ENCODE peak calls at places on chromosomes 13 and 19, in four cellular contexts. H is AG04450, I is cardiac muscle cell, N is upper lobe of left lung. F is an unnamed sample.

GRCh38 chr13:91714726-91715334 is 316.4 kb downstream of the GPC5 start:
- DNase-seq in H (no peak), N (no peak), I (no peak), F (no peak)

GRCh38 chr13:46507978-46508377 is 45.0 kb upstream of the LRCH1 start:
- DNase-seq in I (no peak), N (no peak), H (no peak), F (no peak)

GRCh38 chr13:37319041-37319443 is 213.6 kb upstream of the CSNK1A1L start:
- DNase-seq in N (no peak), I (no peak), H (peak), F (no peak)

GRCh38 chr13:97433727-97434416 is at the start of gene RAP2A:
- DNase-seq in N (peak), H (peak), I (peak), F (peak)

GRCh38 chr19:12837225-12837624 is 1.1 kb upstream of the MAST1 start:
- DNase-seq in H (no peak), N (no peak), I (no peak), F (no peak)

GRCh38 chr19:34712606-34713261 is 21.3 kb upstream of the ZNF181 start:
- DNase-seq in H (peak), I (peak), N (no peak), F (no peak)

GRCh38 chr19:19642506-19643157 is 825 bp downstream of the GMIP start:
- DNase-seq in I (peak), N (no peak), H (no peak), F (no peak)

GRCh38 chr19:30171138-30171635 is 201.0 kb upstream of the ZNF536 start:
- DNase-seq in H (no peak), N (no peak), I (no peak), F (no peak)

GRCh38 chr13:62643007-62643483 is 1227.4 kb upstream of the PCDH20 start:
- DNase-seq in I (no peak), N (no peak), H (no peak), F (no peak)

GRCh38 chr19:5789201-5789795 is 1.7 kb downstream of the DUS3L start:
- DNase-seq in N (peak), I (no peak), H (no peak), F (no peak)

GRCh38 chr19:48633148-48634035 is 3.8 kb downstream of the DBP start:
- DNase-seq in H (no peak), I (no peak), N (no peak), F (no peak)

GRCh38 chr19:11111771-11112144 is 22.5 kb downstream of the LDLR start:
- DNase-seq in H (no peak), I (no peak), N (no peak), F (no peak)

GRCh38 chr13:41465215-41465907 is 8.0 kb downstream of the RGCC start:
- DNase-seq in N (no peak), H (peak), I (peak), F (peak)

GRCh38 chr19:44156475-44156874 is 8.4 kb upstream of the ZNF226 start:
- DNase-seq in H (no peak), N (no peak), I (no peak), F (no peak)

GRCh38 chr13:84649853-84650252 is 767.6 kb upstream of the SLITRK1 start:
- DNase-seq in H (no peak), N (no peak), I (no peak), F (no peak)

GRCh38 chr13:106087201-106087600 is 448.3 kb downstream of the EFNB2 start:
- DNase-seq in H (no peak), I (no peak), N (no peak), F (no peak)

GRCh38 chr19:2353895-2354592 is 6.0 kb upstream of the TMPRSS9 start:
- DNase-seq in N (peak), I (no peak), H (no peak), F (no peak)

GRCh38 chr13:95254341-95254740 is 46.9 kb downstream of the ABCC4 start:
- DNase-seq in I (no peak), N (no peak), H (no peak), F (no peak)

GRCh38 chr19:20964798-20965197 is 41.7 kb downstream of the ZNF85 start:
- DNase-seq in H (no peak), I (no peak), N (no peak), F (no peak)

GRCh38 chr19:55369651-55370304 is 485 bp downstream of the IL11 start:
- DNase-seq in I (peak), N (peak), H (peak), F (no peak)

GRCh38 chr13:60765700-60766411 is 368.8 kb downstream of the TDRD3 start:
- DNase-seq in N (no peak), I (peak), H (no peak), F (no peak)
- H3K27ac ChIP-seq in N (no peak), I (peak), H (no peak), F (no peak)

GRCh38 chr13:38733146-38733545 is 46.3 kb downstream of the FREM2 start:
- DNase-seq in H (no peak), N (no peak), I (no peak), F (no peak)
- H3K27ac ChIP-seq in H (no peak), N (no peak), I (no peak), F (no peak)

GRCh38 chr13:99610702-99611289 is 109.5 kb downstream of the TM9SF2 start:
- DNase-seq in H (no peak), I (no peak), N (no peak), F (no peak)

GRCh38 chr13:99608345-99608744 is 107.1 kb downstream of the TM9SF2 start:
- DNase-seq in I (no peak), N (peak), H (no peak), F (no peak)

GRCh38 chr13:99604636-99605035 is 103.4 kb downstream of the TM9SF2 start:
- DNase-seq in I (no peak), N (no peak), H (no peak), F (no peak)

GRCh38 chr13:99605417-99606321 is 104.4 kb downstream of the TM9SF2 start:
- DNase-seq in N (peak), H (no peak), I (peak), F (peak)

DNA sequence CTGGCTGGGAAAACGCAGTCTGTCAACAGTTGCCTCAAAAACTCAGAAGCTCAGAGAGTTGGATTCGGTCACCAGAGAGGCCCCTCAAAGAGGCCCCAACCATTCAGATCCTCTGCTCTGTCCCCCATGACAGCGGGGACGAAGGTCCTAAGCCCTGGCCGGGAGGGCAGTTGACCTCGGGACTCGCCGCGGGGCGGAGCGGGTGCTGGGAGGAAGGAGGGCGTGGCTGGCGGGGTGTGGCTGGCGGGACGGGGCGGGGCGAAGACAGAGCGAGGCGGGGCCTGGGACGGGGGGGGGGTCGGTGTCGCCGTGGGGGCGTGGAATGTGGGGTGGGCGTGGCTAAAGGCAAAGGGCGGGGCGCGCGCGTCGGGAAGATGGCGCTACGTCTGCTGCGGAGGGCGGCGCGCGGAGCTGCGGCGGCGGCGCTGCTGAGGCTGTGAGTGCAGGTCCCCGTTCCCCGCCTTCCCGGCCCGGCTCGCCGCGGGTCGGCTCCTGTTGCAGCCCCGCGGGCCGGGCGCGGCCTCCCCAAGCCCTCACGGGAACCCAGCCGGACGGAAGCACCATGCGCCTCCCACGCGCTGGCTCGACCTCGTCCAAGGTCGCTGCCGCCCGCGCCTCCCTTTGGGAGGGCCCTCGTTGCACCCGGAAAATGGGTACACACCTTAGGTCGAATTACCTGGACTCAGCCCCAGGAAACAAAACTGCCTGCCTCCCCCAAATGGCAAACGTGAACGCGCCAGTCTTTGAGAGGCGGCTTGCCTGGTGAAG is 105.2 kb downstream of the TM9SF2 start:
- DNase-seq in N (peak), H (peak), I (peak), F (peak)
- H3K27ac ChIP-seq in N (peak), H (no peak), I (peak), F (peak)

GRCh38 chr13:111046590-111047141 is 68.4 kb upstream of the ARHGEF7 start:
- DNase-seq in I (peak), N (no peak), H (peak), F (peak)

GRCh38 chr13:111049791-111050538 is 65.1 kb upstream of the ARHGEF7 start:
- DNase-seq in H (no peak), I (peak), N (no peak), F (no peak)

GRCh38 chr13:111048387-111048786 is 66.7 kb upstream of the ARHGEF7 start:
- DNase-seq in H (no peak), N (no peak), I (no peak), F (no peak)

GRCh38 chr13:111045170-111045569 is 69.9 kb upstream of the ARHGEF7 start:
- DNase-seq in N (no peak), I (no peak), H (no peak), F (no peak)

GRCh38 chr13:111047326-111047725 is 67.8 kb upstream of the ARHGEF7 start:
- DNase-seq in N (no peak), I (no peak), H (no peak), F (no peak)
- H3K27ac ChIP-seq in N (peak), I (no peak), H (no peak), F (peak)

DNA sequence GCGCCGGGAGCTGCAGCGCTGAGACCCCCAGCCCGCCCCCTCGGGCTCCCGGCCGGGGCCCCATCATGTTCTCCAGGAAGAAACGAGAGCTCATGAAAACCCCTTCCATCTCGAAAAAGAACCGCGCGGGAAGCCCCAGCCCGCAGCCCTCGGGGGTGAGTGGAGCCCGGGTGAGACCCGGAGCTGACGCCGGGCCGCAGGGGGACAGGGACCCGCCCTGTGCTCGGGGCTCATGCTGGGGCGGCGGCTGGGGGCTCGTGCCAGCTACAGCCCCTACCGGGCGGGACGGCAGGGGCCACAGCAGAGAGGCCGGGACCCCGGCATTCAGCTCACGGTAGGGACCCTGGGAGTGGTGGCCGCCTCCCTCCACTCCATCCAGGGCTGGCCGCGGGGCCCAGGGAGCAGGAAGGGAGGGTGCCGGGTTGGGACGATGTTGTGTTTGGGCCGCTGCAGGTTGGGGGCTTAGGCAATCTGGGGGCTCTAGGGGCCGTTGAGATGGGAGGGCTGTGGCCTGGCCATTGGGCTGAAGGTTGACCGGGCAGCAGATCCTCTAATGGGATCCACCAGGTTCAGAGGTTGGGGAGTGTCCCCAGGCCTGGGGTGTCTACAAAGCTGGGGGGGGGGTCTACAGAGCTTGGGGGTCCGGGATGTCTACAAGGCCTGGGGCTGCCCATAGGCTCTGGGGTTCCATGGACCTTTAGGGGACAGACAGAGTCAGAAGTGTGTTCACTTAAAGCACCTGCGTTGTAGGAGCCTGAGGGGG is 555 bp downstream of the ARHGAP45 start:
- DNase-seq in H (no peak), N (peak), I (no peak), F (no peak)
- H3K27ac ChIP-seq in H (no peak), N (peak), I (no peak), F (peak)

DNA sequence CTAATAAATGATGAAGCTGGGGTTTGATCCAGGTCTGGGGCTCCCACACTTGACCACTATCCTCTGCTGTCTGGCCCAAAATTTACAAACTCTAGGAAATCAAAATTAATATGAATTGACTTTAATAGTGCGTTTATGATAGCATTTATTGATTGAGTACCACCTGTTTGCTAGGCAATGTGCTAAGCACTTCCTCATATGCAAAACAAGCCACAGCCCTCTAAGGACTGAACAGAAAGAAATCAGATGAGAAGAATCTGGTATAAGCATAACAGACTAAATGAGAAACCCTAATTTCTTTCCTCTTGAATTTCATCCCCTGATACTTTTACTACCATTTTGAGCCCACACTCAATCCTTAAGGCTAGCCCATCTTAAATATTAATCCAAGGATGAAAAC is 6.6 kb upstream of the MLNR start:
- DNase-seq in N (no peak), I (no peak), H (no peak), F (no peak)
- H3K27ac ChIP-seq in N (no peak), I (no peak), H (no peak), F (no peak)

GRCh38 chr13:99526549-99526948 is 25.3 kb downstream of the TM9SF2 start:
- DNase-seq in I (peak), N (no peak), H (no peak), F (no peak)
- H3K27ac ChIP-seq in I (peak), N (no peak), H (no peak), F (no peak)

GRCh38 chr19:49952475-49952829 is 8.5 kb downstream of the SIGLEC11 start:
- DNase-seq in I (no peak), H (no peak), N (no peak), F (no peak)

GRCh38 chr19:49954933-49955332 is 6.0 kb downstream of the SIGLEC11 start:
- DNase-seq in H (no peak), N (no peak), I (no peak), F (no peak)

GRCh38 chr19:49953376-49953775 is 7.6 kb downstream of the SIGLEC11 start:
- DNase-seq in H (no peak), I (no peak), N (no peak), F (no peak)

GRCh38 chr19:49952906-49953305 is 8.1 kb downstream of the SIGLEC11 start:
- DNase-seq in H (no peak), N (no peak), I (no peak), F (no peak)

DNA sequence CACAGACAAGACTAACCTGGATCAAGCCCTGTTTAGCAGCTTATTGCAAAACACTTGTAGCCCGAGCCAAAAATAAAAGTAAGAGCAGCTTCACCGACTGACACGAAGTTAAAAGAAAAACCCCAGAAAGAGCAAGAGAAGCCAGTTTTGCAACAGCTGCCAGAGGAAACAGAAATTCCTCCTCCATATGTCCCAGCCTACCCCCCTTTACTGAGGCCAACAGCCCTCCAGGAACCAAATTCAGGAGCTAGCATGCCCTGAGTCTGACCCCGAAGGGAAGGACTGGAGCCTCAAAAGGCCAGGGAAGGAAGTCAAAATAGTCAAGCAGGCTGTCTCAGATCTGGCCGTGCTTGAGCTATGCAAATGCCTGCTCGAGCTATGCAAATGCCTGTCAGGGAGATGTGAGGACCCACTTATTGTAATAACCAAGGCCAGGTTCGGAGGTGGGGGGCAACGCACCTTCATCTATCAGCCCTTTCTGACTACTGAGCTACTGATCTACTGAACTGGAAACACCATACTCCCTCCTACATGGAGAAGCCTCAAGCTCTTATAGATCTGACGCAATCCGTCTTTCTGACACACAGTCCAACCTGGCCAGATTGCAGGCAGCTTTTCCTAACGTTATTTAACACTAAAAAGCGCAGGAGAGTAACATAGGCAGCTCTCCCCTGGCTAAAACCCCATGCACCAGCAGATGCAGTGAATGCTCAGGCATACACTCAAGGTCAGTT is 6.7 kb downstream of the SIGLEC11 start:
- DNase-seq in H (no peak), I (peak), N (no peak), F (no peak)
- H3K27ac ChIP-seq in H (no peak), I (peak), N (peak), F (no peak)